ENCODE peak calls at places on chromosomes 6 and 20, in ten cellular contexts. W is substantia nigra; I is CD8-positive, alpha-beta T cell; G is GM12891; R is H54; T is nucleus accumbens; D is HuH-7; H is Right ventricle myocardium superior; E is neural progenitor cell; Z is testis. V is an unnamed sample.

GRCh38 chr6:64255000-64255399 is 619.4 kb downstream of the PHF3 start:
- DNase-seq in W (no peak), I (no peak), G (no peak), R (no peak), T (no peak), D (no peak), H (no peak), E (no peak), Z (no peak), V (no peak)

GRCh38 chr6:11650297-11650696 is 112.7 kb downstream of the TMEM170B start:
- DNase-seq in W (no peak), I (no peak), G (no peak), R (peak), T (no peak), D (no peak), H (peak), E (peak), Z (no peak), V (no peak)

GRCh38 chr6:82842721-82843120 is 222.9 kb downstream of the UBE3D start:
- DNase-seq in W (no peak), I (no peak), G (no peak), R (no peak), T (no peak), D (no peak), H (no peak), E (no peak), Z (no peak), V (no peak)

GRCh38 chr20:36477475-36477874 is 63.8 kb upstream of the MYL9 start:
- DNase-seq in W (no peak), I (no peak), G (no peak), R (no peak), T (no peak), D (no peak), H (no peak), E (no peak), Z (no peak), V (no peak)

GRCh38 chr6:149483302-149483701 is 1.5 kb downstream of the ZC3H12D start:
- DNase-seq in W (no peak), I (no peak), G (no peak), R (no peak), T (no peak), D (no peak), H (no peak), E (no peak), Z (no peak), V (no peak)

GRCh38 chr6:12150812-12151432 is 138.8 kb downstream of the HIVEP1 start:
- DNase-seq in W (peak), I (peak), G (no peak), R (no peak), T (peak), D (peak), H (no peak), E (peak), Z (peak), V (peak)

GRCh38 chr6:80446454-80447045 is 340.1 kb downstream of the BCKDHB start:
- DNase-seq in W (no peak), I (no peak), G (no peak), R (no peak), T (no peak), D (no peak), H (no peak), E (no peak), Z (no peak), V (no peak)

GRCh38 chr6:20652691-20653479 is 118.6 kb downstream of the CDKAL1 start:
- DNase-seq in W (no peak), I (no peak), G (no peak), R (no peak), T (no peak), D (no peak), H (no peak), E (no peak), Z (no peak), V (no peak)

GRCh38 chr6:100883347-100883746 is 2.2 kb upstream of the ASCC3 start:
- DNase-seq in W (no peak), I (no peak), G (no peak), R (no peak), T (no peak), D (no peak), H (no peak), E (peak), Z (no peak), V (no peak)

GRCh38 chr6:162957062-162957461 is 229.3 kb downstream of the PACRG start:
- DNase-seq in W (no peak), I (no peak), G (no peak), R (no peak), T (no peak), D (no peak), H (no peak), E (no peak), Z (no peak), V (no peak)